ENCODE peak calls at places on chromosomes 12 and 14, in six cellular contexts. C is right atrium auricular region, W is brain microvascular endothelial cell, K is cardiac muscle cell, I is cardiac fibroblast, R is GM23338. P is an unnamed sample.

GRCh38 chr12:2733493-2734252 is 61.1 kb upstream of the FKBP4 start:
- DNase-seq in R (peak), W (no peak), C (no peak), I (no peak), K (no peak), P (no peak)

GRCh38 chr12:46364777-46365580 is 7.6 kb downstream of the SLC38A2 start:
- DNase-seq in C (peak), W (peak), R (no peak), I (peak), K (no peak), P (no peak)

GRCh38 chr14:65334765-65335411 is 77.6 kb upstream of the FUT8 start:
- DNase-seq in K (no peak), R (peak), I (no peak), W (no peak), C (no peak), P (no peak)

GRCh38 chr12:100715976-100716657 is 78.5 kb upstream of the ANO4 start:
- DNase-seq in R (peak), I (no peak), K (no peak), C (no peak), W (no peak), P (no peak)

GRCh38 chr14:32711103-32711680 is 227.5 kb upstream of the NPAS3 start:
- DNase-seq in K (peak), R (peak), I (peak), C (no peak), W (peak), P (no peak)

GRCh38 chr12:56084958-56085543 is 5.1 kb downstream of the ERBB3 start:
- DNase-seq in C (no peak), K (peak), I (no peak), W (no peak), R (peak), P (no peak)

GRCh38 chr12:47818701-47819543 is 781 bp downstream of the HDAC7 start:
- DNase-seq in W (no peak), R (peak), I (no peak), C (no peak), K (peak), P (no peak)

GRCh38 chr14:31954991-31955390 is 122.1 kb upstream of the ARHGAP5 start:
- DNase-seq in W (no peak), K (no peak), I (peak), C (no peak), R (no peak), P (no peak)

GRCh38 chr14:100868621-100869370 is 34.7 kb downstream of the RTL1 start:
- DNase-seq in K (no peak), C (no peak), R (no peak), W (no peak), I (no peak), P (no peak)

GRCh38 chr12:26704684-26705475 is 128.1 kb downstream of the ITPR2 start:
- DNase-seq in K (no peak), C (no peak), R (no peak), W (no peak), I (peak), P (no peak)

GRCh38 chr12:28463396-28463795 is 273.1 kb downstream of the CCDC91 start:
- DNase-seq in C (no peak), R (no peak), I (no peak), K (no peak), W (no peak), P (no peak)

GRCh38 chr12:116202940-116203339 is 74.6 kb downstream of the MED13L start:
- DNase-seq in I (no peak), R (peak), K (no peak), W (peak), C (no peak), P (peak)

GRCh38 chr14:78725086-78725485 is 554.9 kb downstream of the NRXN3 start:
- DNase-seq in K (no peak), I (no peak), R (peak), C (no peak), W (no peak), P (no peak)

GRCh38 chr14:93970967-93971634 is 5.3 kb downstream of the ASB2 start:
- DNase-seq in R (no peak), K (no peak), C (no peak), I (no peak), W (no peak), P (no peak)

GRCh38 chr12:48618541-48618940 is 48.7 kb upstream of the LALBA start:
- DNase-seq in K (peak), I (peak), R (peak), C (peak), W (peak), P (peak)

GRCh38 chr12:122795807-122796206 is 21.4 kb downstream of the CCDC62 start:
- DNase-seq in K (no peak), W (no peak), C (no peak), I (no peak), R (no peak), P (no peak)

GRCh38 chr14:27995688-27996087 is 770.9 kb upstream of the FOXG1 start:
- DNase-seq in I (no peak), R (peak), K (no peak), W (no peak), C (no peak), P (no peak)
- H3K4me3 ChIP-seq in I (no peak), R (no peak), K (no peak), W (no peak), C (no peak), P (no peak)

DNA sequence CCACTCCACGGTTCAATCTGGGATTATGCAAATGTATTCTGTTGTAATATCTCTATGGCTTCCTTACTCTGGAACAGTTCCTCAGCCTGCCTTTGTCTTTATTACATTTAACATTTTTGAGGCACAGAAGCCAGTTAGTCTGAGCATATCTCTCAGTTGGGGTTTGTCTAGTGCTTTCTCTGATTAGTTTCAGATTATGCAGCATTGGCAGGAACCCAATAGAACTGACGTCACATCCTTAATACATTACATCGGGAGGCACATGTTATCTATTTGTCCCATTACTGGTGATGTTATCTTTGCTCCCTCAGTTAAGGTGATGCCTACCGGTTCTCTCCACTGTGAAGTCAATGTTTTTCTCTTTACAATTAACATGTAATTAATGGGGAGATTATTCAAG is 62.4 kb downstream of the PPM1A start:
- DNase-seq in W (peak), R (no peak), I (peak), K (no peak), C (no peak), P (peak)
- TF ChIP-seq CTCF in W (no peak), R (no peak), I (no peak), K (no peak), C (no peak), P (no peak)

DNA sequence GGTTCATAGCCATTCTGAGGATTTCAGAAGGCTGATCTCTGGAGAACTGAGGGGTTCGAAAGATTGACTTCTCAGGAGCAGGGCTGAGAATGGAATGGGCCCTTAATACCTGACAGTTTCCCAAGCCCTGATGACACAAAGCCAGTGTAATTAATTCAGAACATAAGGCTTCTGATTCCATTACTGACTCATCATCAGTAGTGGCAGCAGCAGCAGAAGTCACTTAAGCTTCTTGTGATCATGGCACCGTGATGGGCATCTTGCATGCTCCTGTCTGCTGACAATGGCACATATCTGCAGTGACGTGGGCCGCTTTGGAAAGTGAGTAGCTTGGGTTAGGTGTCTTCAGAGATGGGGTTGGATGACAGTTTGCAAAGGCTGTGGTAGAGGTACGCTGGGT is 38.2 kb upstream of the GSG1 start:
- DNase-seq in R (no peak), K (no peak), I (no peak), W (no peak), C (no peak), P (no peak)
- H3K4me3 ChIP-seq in R (no peak), K (no peak), I (no peak), W (no peak), C (no peak), P (no peak)

DNA sequence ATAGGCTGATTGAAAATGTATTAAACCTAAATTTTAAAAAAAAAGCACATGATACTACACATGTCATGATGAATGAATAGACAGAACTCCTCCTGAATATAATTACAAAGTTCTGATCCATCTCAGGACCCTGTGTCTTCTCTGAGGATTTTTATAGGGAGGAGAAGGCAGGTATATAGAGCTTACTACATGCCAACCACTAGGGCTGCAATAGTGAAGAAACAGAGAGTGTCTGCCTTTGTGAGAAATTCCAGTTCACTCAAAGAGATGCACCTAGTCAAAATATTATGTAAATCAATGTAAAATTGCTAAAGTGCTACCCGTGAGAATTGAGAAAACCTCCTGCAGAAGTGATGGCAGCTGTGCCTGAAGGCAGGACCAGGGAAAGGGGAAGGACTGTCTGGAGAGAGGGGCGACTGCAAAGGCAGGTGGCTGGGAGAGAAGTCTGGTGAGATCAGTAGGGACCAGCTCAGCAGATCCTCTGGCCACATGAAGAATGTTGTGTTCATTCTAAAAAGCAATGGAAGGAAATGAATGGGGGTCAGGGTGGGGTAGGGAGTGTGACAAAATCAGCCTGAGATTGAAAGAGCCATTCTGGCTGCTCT is 15.1 kb downstream of the ABHD4 start:
- DNase-seq in C (no peak), R (peak), W (no peak), I (no peak), K (no peak), P (no peak)
- TF ChIP-seq CTCF in C (no peak), R (peak), W (peak), I (no peak), K (peak), P (no peak)

P was measured in HFF-Myc.